ENCODE peak calls at places on chromosomes 11 and 22, in five cellular contexts. U is ovary, K is esophagus squamous epithelium, V is sigmoid colon, M is tibial artery. B is an unnamed sample.
A peak's percentile ranks its signal among the peaks of the same experiment; 100 is the strongest.

GRCh38 chr11:47296045-47296444 is 26.1 kb downstream of the MADD start:
- DNase-seq in V (no peak), M (peak; percentile 16), K (no peak), U (no peak), B (peak; percentile 7)

GRCh38 chr11:104619751-104620150 is 278.5 kb downstream of the CASP12 start:
- DNase-seq in M (no peak), U (no peak), K (no peak), V (no peak), B (no peak)

GRCh38 chr11:87892291-87892690 is 283.0 kb downstream of the RAB38 start:
- DNase-seq in U (no peak), M (no peak), K (no peak), V (no peak), B (no peak)

GRCh38 chr11:13225058-13226001 is 52.3 kb upstream of the BMAL1 start:
- DNase-seq in K (no peak), M (no peak), V (no peak), U (no peak), B (no peak)

GRCh38 chr22:42617155-42617983 is 2.7 kb upstream of the POLDIP3 start:
- DNase-seq in M (no peak), V (no peak), K (no peak), U (no peak), B (no peak)

GRCh38 chr11:23233075-23233474 is 372.8 kb upstream of the CCDC179 start:
- DNase-seq in M (no peak), U (no peak), K (no peak), V (no peak), B (no peak)

GRCh38 chr11:128375941-128376340 is 211.4 kb downstream of the ETS1 start:
- DNase-seq in U (no peak), M (no peak), V (no peak), K (no peak), B (no peak)

GRCh38 chr11:70333206-70333605 is 62.7 kb downstream of the PPFIA1 start:
- DNase-seq in M (no peak), U (no peak), K (no peak), V (no peak), B (no peak)

GRCh38 chr22:43213066-43213465 is 26.1 kb upstream of the TTLL12 start:
- DNase-seq in U (no peak), K (no peak), M (no peak), V (no peak), B (no peak)

GRCh38 chr11:12802418-12803085 is 128.3 kb downstream of the TEAD1 start:
- DNase-seq in M (no peak), V (peak; percentile 74), U (peak; percentile 75), K (no peak), B (peak; percentile 61)

GRCh38 chr11:88421530-88421929 is 84.0 kb upstream of the CTSC start:
- DNase-seq in K (no peak), M (no peak), V (no peak), U (no peak), B (no peak)

GRCh38 chr11:20564811-20565210 is 34.6 kb upstream of the SLC6A5 start:
- DNase-seq in K (no peak), U (no peak), V (no peak), M (no peak), B (no peak)

GRCh38 chr11:71927813-71928738 is at the start of gene XNDC1N:
- DNase-seq in V (peak; percentile 86), M (peak; percentile 77), K (no peak), U (peak; percentile 79), B (no peak)

GRCh38 chr11:1158681-1159525 is 1.1 kb downstream of the MUC5AC start:
- DNase-seq in M (peak; percentile 60), U (peak; percentile 13), K (no peak), V (no peak), B (no peak)

GRCh38 chr11:61157743-61158142 is 3.5 kb downstream of the VPS37C start:
- DNase-seq in V (no peak), M (no peak), K (no peak), U (no peak), B (no peak)

GRCh38 chr11:29343465-29344333 is 673.1 kb downstream of the KCNA4 start:
- DNase-seq in K (peak; percentile 0), M (no peak), U (peak; percentile 36), V (no peak), B (peak; percentile 50)

GRCh38 chr11:15624701-15625100 is 510.0 kb downstream of the INSC start:
- DNase-seq in U (no peak), K (no peak), V (no peak), M (no peak), B (no peak)

GRCh38 chr22:44410396-44411056 is 87.5 kb downstream of the RTL6 start:
- DNase-seq in M (peak; percentile 48), U (peak; percentile 27), K (no peak), V (peak; percentile 61), B (no peak)

GRCh38 chr11:32478277-32478731 is 43.0 kb upstream of the WT1 start:
- DNase-seq in V (no peak), U (peak; percentile 78), K (no peak), M (no peak), B (no peak)

GRCh38 chr22:39254789-39255298 is 10.1 kb upstream of the PDGFB start:
- DNase-seq in V (no peak), U (no peak), M (no peak), K (no peak), B (peak; percentile 61)

GRCh38 chr22:44898236-44898635 is 111.6 kb downstream of the PHF21B start:
- DNase-seq in U (peak; percentile 5), V (no peak), K (no peak), M (no peak), B (no peak)

GRCh38 chr11:17012712-17013547 is 1.3 kb downstream of the PLEKHA7 start:
- DNase-seq in U (peak; percentile 63), V (peak; percentile 74), K (no peak), M (peak; percentile 75), B (no peak)

GRCh38 chr11:34098813-34099212 is 6.6 kb upstream of the NAT10 start:
- DNase-seq in K (no peak), V (no peak), M (no peak), U (no peak), B (no peak)
- H3K36me3 ChIP-seq in K (peaks cover 82% of the 10 kb centered on the region), V (peaks cover 83% of the 10 kb centered on the region), M (peaks cover 71% of the 10 kb centered on the region), U (no peaks in the 10 kb centered on the region), B (no peaks in the 10 kb centered on the region)

GRCh38 chr22:29202231-29203192 is 3.2 kb upstream of the EMID1 start:
- DNase-seq in M (no peak), K (no peak), U (peak; percentile 47), V (no peak), B (peak; percentile 72)
- TF ChIP-seq CTCF in M (no peak), K (peak; percentile 25), U (no peak), V (peak; percentile 12), B (peak; percentile 23)

GRCh38 chr11:18657696-18658095 is 23.6 kb upstream of the SPTY2D1 start:
- DNase-seq in V (peak; percentile 0), K (no peak), M (no peak), U (no peak), B (no peak)
- H3K36me3 ChIP-seq in V (no peaks in the 10 kb centered on the region), K (no peaks in the 10 kb centered on the region), M (no peaks in the 10 kb centered on the region), U (no peaks in the 10 kb centered on the region), B (no peaks in the 10 kb centered on the region)

GRCh38 chr11:77200351-77200750 is 72.3 kb downstream of the MYO7A start:
- DNase-seq in V (no peak), M (no peak), K (no peak), U (peak; percentile 1), B (peak; percentile 9)

GRCh38 chr11:77200869-77201268 is 72.8 kb downstream of the MYO7A start:
- DNase-seq in M (peak; percentile 47), V (peak; percentile 47), U (peak; percentile 7), K (no peak), B (no peak)

GRCh38 chr11:77202941-77203900 is 75.2 kb downstream of the MYO7A start:
- DNase-seq in M (peak; percentile 55), K (no peak), V (peak; percentile 51), U (peak; percentile 18), B (no peak)

GRCh38 chr11:77201370-77201769 is 73.3 kb downstream of the MYO7A start:
- DNase-seq in U (peak; percentile 18), M (peak; percentile 48), K (no peak), V (peak; percentile 38), B (no peak)

GRCh38 chr11:77201991-77202841 is 74.2 kb downstream of the MYO7A start:
- DNase-seq in U (peak; percentile 19), M (peak; percentile 44), K (no peak), V (peak; percentile 45), B (peak; percentile 9)
- TF ChIP-seq CTCF in U (no peak), M (no peak), K (no peak), V (no peak), B (no peak)

GRCh38 chr11:66844496-66845142 is 1.4 kb downstream of the RCE1 start:
- DNase-seq in V (peak; percentile 60), U (peak; percentile 43), M (no peak), K (no peak), B (peak; percentile 32)
- H3K36me3 ChIP-seq in V (peaks cover 30% of the 10 kb centered on the region), U (no peaks in the 10 kb centered on the region), M (peaks cover 6% of the 10 kb centered on the region), K (peaks cover 69% of the 10 kb centered on the region), B (peaks cover 36% of the 10 kb centered on the region)

GRCh38 chr11:111573821-111574249 is 28.4 kb upstream of the SIK2 start:
- DNase-seq in V (no peak), K (no peak), M (no peak), U (no peak), B (no peak)
- TF ChIP-seq CTCF in V (no peak), K (no peak), M (no peak), U (no peak), B (no peak)

GRCh38 chr22:31850135-31850534 is 94.2 kb upstream of the YWHAH start:
- DNase-seq in U (no peak), V (no peak), M (no peak), K (no peak), B (no peak)
- H3K36me3 ChIP-seq in U (no peaks in the 10 kb centered on the region), V (peaks cover 96% of the 10 kb centered on the region), M (peaks cover 44% of the 10 kb centered on the region), K (peaks cover 99% of the 10 kb centered on the region), B (peaks cover 68% of the 10 kb centered on the region)

GRCh38 chr22:46250035-46250782 is at the start of gene CDPF1:
- DNase-seq in K (peak; percentile 29), U (peak; percentile 90), V (peak; percentile 94), M (peak; percentile 94), B (peak; percentile 87)
- TF ChIP-seq CTCF in K (peak; percentile 12), U (no peak), V (no peak), M (no peak), B (peak; percentile 27)

DNA sequence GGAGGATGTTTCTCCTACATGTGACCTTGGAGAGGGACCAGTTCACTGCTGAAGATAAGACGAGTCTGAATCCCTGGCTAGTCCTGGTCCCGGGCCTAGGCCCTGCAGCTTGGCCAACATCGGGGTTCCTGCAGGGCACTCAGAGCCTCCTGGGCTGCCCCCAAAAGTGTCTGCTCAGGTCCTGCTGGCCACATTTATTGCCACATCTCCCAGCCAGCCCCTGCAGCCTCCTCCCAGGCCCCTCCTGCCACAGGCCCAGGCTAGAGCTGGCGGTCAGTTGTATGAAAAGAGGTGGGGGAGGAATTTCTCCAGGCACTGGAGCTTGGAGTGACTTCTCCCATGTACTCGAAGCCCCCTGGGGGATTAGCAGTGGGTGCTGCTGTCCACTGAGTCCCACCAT is 56.5 kb upstream of the PPARA start:
- DNase-seq in V (no peak), M (no peak), U (no peak), K (no peak), B (no peak)
- H3K36me3 ChIP-seq in V (peaks cover 28% of the 10 kb centered on the region), M (peaks cover 13% of the 10 kb centered on the region), U (no peaks in the 10 kb centered on the region), K (peaks cover 77% of the 10 kb centered on the region), B (no peaks in the 10 kb centered on the region)

B was measured in adrenal gland.